ENCODE peak calls at places on chromosomes 12 and 14, in eight cellular contexts. Q is NCI-H1436 treated with DMSO at 0.1 percent for 48 hours, H is Right ventricle myocardium superior, O is tibial artery, Z is right atrium auricular region, I is HTR-8/SVneo, A is T follicular helper cell, K is hypothalamus. F is an unnamed sample.

GRCh38 chr12:16246264-16246663 is 31.2 kb downstream of the SLC15A5 start:
- DNase-seq in Q (no peak), H (no peak), O (no peak), Z (no peak), I (no peak), A (no peak), K (no peak), F (no peak)

GRCh38 chr12:54415223-54415929 is 3.7 kb downstream of the ITGA5 start:
- DNase-seq in Q (no peak), H (no peak), O (peak; percentile 5), Z (no peak), I (no peak), A (no peak), K (no peak), F (no peak)

GRCh38 chr12:123761841-123762714 is at the start of gene DNAH10:
- DNase-seq in Q (no peak), H (peak; percentile 57), O (no peak), Z (no peak), I (no peak), A (no peak), K (no peak), F (peak; percentile 57)

GRCh38 chr12:118850244-118850825 is 131.0 kb upstream of the SRRM4 start:
- DNase-seq in Q (no peak), H (no peak), O (no peak), Z (no peak), I (no peak), A (no peak), K (no peak), F (no peak)

GRCh38 chr12:75661927-75662326 is 150.5 kb upstream of the KRR1 start:
- DNase-seq in Q (no peak), H (no peak), O (no peak), Z (no peak), I (no peak), A (no peak), K (no peak), F (no peak)

GRCh38 chr12:47272412-47273190 is 192.8 kb upstream of the AMIGO2 start:
- DNase-seq in Q (no peak), H (no peak), O (no peak), Z (no peak), I (no peak), A (no peak), K (no peak), F (no peak)

GRCh38 chr14:76514599-76514998 is 138.7 kb downstream of the ESRRB start:
- DNase-seq in Q (no peak), H (no peak), O (no peak), Z (no peak), I (peak; percentile 70), A (no peak), K (no peak), F (peak; percentile 27)

GRCh38 chr12:132433641-132434395 is 56.1 kb upstream of the FBRSL1 start:
- DNase-seq in Q (no peak), H (no peak), O (no peak), Z (no peak), I (no peak), A (no peak), K (no peak), F (no peak)

GRCh38 chr14:76810953-76811400 is 1.7 kb downstream of the ANGEL1 start:
- DNase-seq in Q (no peak), H (no peak), O (no peak), Z (no peak), I (peak; percentile 40), A (no peak), K (no peak), F (peak; percentile 47)

GRCh38 chr14:69789118-69789640 is 7.9 kb downstream of the SLC10A1 start:
- DNase-seq in Q (no peak), H (no peak), O (no peak), Z (no peak), I (no peak), A (no peak), K (no peak), F (no peak)

GRCh38 chr12:79690156-79690605 is 583 bp downstream of the PAWR start:
- DNase-seq in Q (no peak), H (peak; percentile 50), O (peak; percentile 31), Z (no peak), I (no peak), A (no peak), K (no peak), F (peak; percentile 58)

GRCh38 chr14:100576091-100577085 is 10.8 kb downstream of the BEGAIN start:
- DNase-seq in Q (no peak), H (peak; percentile 17), O (no peak), Z (no peak), I (no peak), A (no peak), K (no peak), F (no peak)

GRCh38 chr12:75489613-75490210 is 9.2 kb downstream of the GLIPR1 start:
- DNase-seq in Q (no peak), H (no peak), O (no peak), Z (no peak), I (no peak), A (no peak), K (no peak), F (no peak)

GRCh38 chr14:21136024-21136423 is 19.8 kb downstream of the OR5AU1 start:
- DNase-seq in Q (no peak), H (no peak), O (no peak), Z (no peak), I (peak; percentile 27), A (no peak), K (no peak), F (peak; percentile 25)

GRCh38 chr12:3233813-3234212 is 156.6 kb downstream of the TSPAN9 start:
- DNase-seq in Q (no peak), H (no peak), O (no peak), Z (no peak), I (no peak), A (no peak), K (no peak), F (no peak)

GRCh38 chr14:75578786-75579781 is 664 bp downstream of the FLVCR2 start:
- DNase-seq in Q (no peak), H (peak; percentile 46), O (peak; percentile 56), Z (peak; percentile 66), I (peak; percentile 80), A (no peak), K (no peak), F (no peak)

GRCh38 chr12:10140001-10140400 is 10.0 kb upstream of the CLEC7A start:
- DNase-seq in Q (no peak), H (no peak), O (no peak), Z (no peak), I (peak; percentile 32), A (peak; percentile 11), K (no peak), F (peak; percentile 40)

GRCh38 chr12:129579879-129580278 is 323.9 kb downstream of the TMEM132D start:
- DNase-seq in Q (no peak), H (no peak), O (no peak), Z (no peak), I (no peak), A (no peak), K (no peak), F (no peak)

GRCh38 chr14:101123639-101124525 is 220.4 kb upstream of the RTL1 start:
- DNase-seq in Q (no peak), H (no peak), O (peak; percentile 6), Z (peak; percentile 53), I (no peak), A (no peak), K (no peak), F (no peak)

GRCh38 chr12:2960432-2960956 is 1.3 kb downstream of the TEAD4 start:
- DNase-seq in Q (no peak), H (no peak), O (no peak), Z (no peak), I (peak; percentile 60), A (no peak), K (no peak), F (peak; percentile 42)

GRCh38 chr14:24806061-24806678 is 172.2 kb upstream of the GZMB start:
- DNase-seq in Q (no peak), H (peak; percentile 81), O (peak; percentile 60), Z (no peak), I (peak; percentile 66), A (no peak), K (no peak), F (peak; percentile 45)

GRCh38 chr12:118102609-118103008 is 1.2 kb downstream of the VSIG10 start:
- DNase-seq in Q (no peak), H (no peak), O (no peak), Z (no peak), I (no peak), A (no peak), K (no peak), F (no peak)

GRCh38 chr14:35380794-35381193 is 23.8 kb downstream of the NFKBIA start:
- DNase-seq in Q (no peak), H (peak; percentile 6), O (no peak), Z (no peak), I (no peak), A (no peak), K (no peak), F (no peak)

GRCh38 chr12:67909681-67910080 is 79.6 kb upstream of the IFNG-AS1 start:
- DNase-seq in Q (no peak), H (no peak), O (no peak), Z (no peak), I (no peak), A (no peak), K (no peak), F (no peak)

GRCh38 chr14:20412876-20413784 is at the start of gene TEP1:
- DNase-seq in Q (peak; percentile 47), H (peak; percentile 94), O (peak; percentile 92), Z (peak; percentile 91), I (peak; percentile 68), A (peak; percentile 58), K (peak; percentile 42), F (peak; percentile 88)

GRCh38 chr12:25501565-25501964 is 51.5 kb downstream of the LMNTD1 start:
- DNase-seq in Q (no peak), H (no peak), O (no peak), Z (no peak), I (peak; percentile 25), A (no peak), K (no peak), F (no peak)

GRCh38 chr14:72215080-72215479 is 282.9 kb downstream of the RGS6 start:
- DNase-seq in Q (no peak), H (no peak), O (no peak), Z (no peak), I (no peak), A (no peak), K (no peak), F (no peak)

GRCh38 chr12:47385587-47385986 is 305.8 kb upstream of the AMIGO2 start:
- DNase-seq in Q (no peak), H (no peak), O (no peak), Z (no peak), I (no peak), A (no peak), K (no peak), F (no peak)

GRCh38 chr12:26361964-26362363 is 166.6 kb downstream of the SSPN start:
- DNase-seq in Q (no peak), H (no peak), O (no peak), Z (no peak), I (no peak), A (no peak), K (no peak), F (no peak)

GRCh38 chr12:30696486-30696885 is 817 bp upstream of the IPO8 start:
- DNase-seq in Q (no peak), H (no peak), O (no peak), Z (no peak), I (no peak), A (no peak), K (no peak), F (no peak)

GRCh38 chr14:99574099-99574880 is 29.7 kb downstream of the CCDC85C start:
- DNase-seq in Q (no peak), H (peak; percentile 63), O (no peak), Z (no peak), I (peak; percentile 81), A (no peak), K (no peak), F (peak; percentile 65)

GRCh38 chr14:98321838-98322237 is 950.2 kb downstream of the BCL11B start:
- DNase-seq in Q (no peak), H (no peak), O (no peak), Z (no peak), I (no peak), A (no peak), K (no peak), F (no peak)

GRCh38 chr12:32586390-32586789 is 92.7 kb upstream of the DNM1L start:
- DNase-seq in Q (no peak), H (no peak), O (no peak), Z (no peak), I (no peak), A (no peak), K (no peak), F (peak; percentile 22)

GRCh38 chr14:61547186-61548121 is 147.9 kb upstream of the HIF1A start:
- DNase-seq in Q (no peak), H (no peak), O (peak; percentile 61), Z (no peak), I (peak; percentile 99), A (no peak), K (no peak), F (peak; percentile 56)

F was measured in AG08396.